ENCODE peak calls at places on chromosomes 16 and 17, in four cellular contexts. K is activated naive CD4-positive, alpha-beta T cell; F is kidney tubule cell; P is stimulated activated naive CD8-positive, alpha-beta T cell treated with anti-CD3 and anti-CD28 coated beads, Interleukin-15, Interleukin-2, amounts not matched to agents 100 U/mL and 50 U/mL, for 24 hours. L is an unnamed sample.

GRCh38 chr16:65015577-65015976 is 106.3 kb downstream of the CDH11 start:
- DNase-seq in F (no peak), P (no peak), K (no peak), L (no peak)

GRCh38 chr17:74768069-74768762 is 7.9 kb downstream of the NAT9 start:
- DNase-seq in F (peak), P (no peak), K (no peak), L (no peak)

GRCh38 chr17:27944546-27945332 is 51.6 kb upstream of the LYRM9 start:
- DNase-seq in F (peak), P (no peak), K (no peak), L (no peak)

GRCh38 chr17:44788139-44788538 is 29.4 kb downstream of the ADAM11 start:
- DNase-seq in P (no peak), F (peak), K (no peak), L (no peak)

GRCh38 chr16:4138735-4139134 is 22.5 kb upstream of the ADCY9 start:
- DNase-seq in F (no peak), P (no peak), K (no peak), L (no peak)

GRCh38 chr17:17487998-17488397 is 8.2 kb downstream of the RASD1 start:
- DNase-seq in P (no peak), F (no peak), K (no peak), L (no peak)

GRCh38 chr17:31558748-31559646 is 167.5 kb downstream of the RAB11FIP4 start:
- DNase-seq in K (peak), F (peak), P (peak), L (peak)

GRCh38 chr17:79533116-79533515 is 77.7 kb downstream of the RBFOX3 start:
- DNase-seq in P (no peak), K (no peak), F (no peak), L (no peak)

GRCh38 chr17:57541472-57542394 is 203.4 kb downstream of the CCDC182 start:
- DNase-seq in P (no peak), F (no peak), K (no peak), L (no peak)

GRCh38 chr16:50560903-50561863 is 13.0 kb downstream of the NKD1 start:
- DNase-seq in P (no peak), F (no peak), K (no peak), L (no peak)

GRCh38 chr16:11238272-11239202 is 17.5 kb downstream of the SOCS1 start:
- DNase-seq in K (no peak), F (no peak), P (no peak), L (no peak)

GRCh38 chr17:72501404-72502110 is 380.7 kb downstream of the SOX9 start:
- DNase-seq in P (no peak), F (no peak), K (no peak), L (no peak)

GRCh38 chr17:8803531-8804416 is 4.6 kb upstream of the MFSD6L start:
- DNase-seq in F (no peak), P (no peak), K (no peak), L (peak)

GRCh38 chr17:50479522-50480141 is 972 bp downstream of the RSAD1 start:
- DNase-seq in K (peak), P (peak), F (peak), L (peak)

GRCh38 chr16:56682703-56683397 is 580 bp downstream of the MT1X start:
- DNase-seq in P (no peak), K (no peak), F (no peak), L (no peak)

GRCh38 chr17:7667616-7668406 is 17.1 kb downstream of the ATP1B2 start:
- DNase-seq in K (no peak), F (no peak), P (no peak), L (peak)

GRCh38 chr17:29212681-29213121 is 32.5 kb upstream of the MYO18A start:
- DNase-seq in P (no peak), K (no peak), F (no peak), L (no peak)

GRCh38 chr17:8837438-8838075 is 29.9 kb downstream of the PIK3R6 start:
- DNase-seq in P (no peak), F (peak), K (no peak), L (no peak)

GRCh38 chr17:17928422-17929386 is 43.5 kb downstream of the TOM1L2 start:
- DNase-seq in K (no peak), F (peak), P (no peak), L (no peak)

GRCh38 chr16:85123891-85124635 is 11.8 kb upstream of the CIBAR2 start:
- DNase-seq in F (peak), K (no peak), P (no peak), L (no peak)

GRCh38 chr17:47621293-47622178 is 28.2 kb upstream of the KPNB1 start:
- DNase-seq in P (no peak), K (no peak), F (peak), L (no peak)

GRCh38 chr16:52538511-52538910 is 8.4 kb downstream of the TOX3 start:
- DNase-seq in K (no peak), F (no peak), P (no peak), L (no peak)

GRCh38 chr17:18932360-18933055 is 19.5 kb upstream of the SLC5A10 start:
- DNase-seq in P (no peak), K (no peak), F (no peak), L (no peak)

GRCh38 chr16:48102083-48103008 is 53.4 kb downstream of the ABCC12 start:
- DNase-seq in F (no peak), K (no peak), P (no peak), L (no peak)

GRCh38 chr17:69443138-69443537 is 28.6 kb downstream of the MAP2K6 start:
- DNase-seq in P (no peak), F (no peak), K (no peak), L (no peak)

GRCh38 chr17:11757796-11758195 is 159.5 kb downstream of the DNAH9 start:
- DNase-seq in P (no peak), F (no peak), K (no peak), L (no peak)

GRCh38 chr16:64866026-64866425 is 255.8 kb downstream of the CDH11 start:
- DNase-seq in P (no peak), F (no peak), K (no peak), L (no peak)

GRCh38 chr17:41864498-41864836 is 756 bp downstream of the KLHL11 start:
- DNase-seq in F (no peak), K (no peak), P (no peak), L (no peak)

GRCh38 chr16:84825896-84826557 is 6.2 kb downstream of the CRISPLD2 start:
- DNase-seq in F (no peak), P (no peak), K (no peak), L (no peak)

GRCh38 chr17:60393840-60394529 is 2.1 kb upstream of the USP32 start:
- DNase-seq in F (peak), P (peak), K (no peak), L (peak)

GRCh38 chr16:30503403-30504296 is 22.7 kb downstream of the ZNF768 start:
- DNase-seq in F (no peak), K (no peak), P (no peak), L (no peak)